ENCODE peak calls at places on chromosomes 4 and X, in five cellular contexts. R, U, C, K and Y are unnamed samples.

GRCh38 chrX:138897621-138898492 is 186.3 kb upstream of the FGF13 start:
- DNase-seq in C (no peak), U (no peak), K (no peak), R (no peak), Y (no peak)

GRCh38 chrX:30665471-30665870 is 12.2 kb downstream of the GK start:
- DNase-seq in U (no peak), R (no peak), C (no peak), K (no peak), Y (no peak)

GRCh38 chrX:2907295-2907694 is 21.8 kb downstream of the ARSD start:
- DNase-seq in K (no peak), C (no peak), U (no peak), R (no peak), Y (no peak)

GRCh38 chr4:7926822-7927221 is 12.8 kb downstream of the AFAP1 start:
- DNase-seq in U (no peak), R (no peak), C (no peak), K (no peak), Y (no peak)

GRCh38 chr4:54433686-54434085 is 204.6 kb downstream of the PDGFRA start:
- DNase-seq in U (no peak), C (no peak), R (no peak), K (no peak), Y (no peak)

GRCh38 chr4:27178066-27178465 is 317.4 kb downstream of the STIM2 start:
- DNase-seq in R (no peak), C (no peak), U (no peak), K (no peak), Y (no peak)

GRCh38 chrX:18891561-18891945 is 92.4 kb downstream of the PHKA2 start:
- DNase-seq in U (no peak), K (no peak), R (no peak), C (no peak), Y (no peak)

GRCh38 chr4:114488301-114488982 is 110.2 kb upstream of the UGT8 start:
- DNase-seq in R (no peak), K (no peak), U (no peak), C (no peak), Y (no peak)

GRCh38 chrX:126165721-126166401 is at the start of gene DCAF12L2:
- DNase-seq in C (peak; percentile 13), R (no peak), K (no peak), U (no peak), Y (no peak)

GRCh38 chrX:134760671-134761070 is 102.4 kb upstream of the PLAC1 start:
- DNase-seq in K (no peak), U (no peak), R (no peak), C (no peak), Y (no peak)

GRCh38 chrX:46543441-46543840 is 1.8 kb downstream of the ZNF674 start:
- DNase-seq in C (no peak), K (no peak), U (no peak), R (no peak), Y (no peak)

GRCh38 chr4:15755321-15755750 is 22.8 kb upstream of the CD38 start:
- DNase-seq in U (no peak), R (no peak), C (no peak), K (no peak), Y (no peak)

GRCh38 chrX:67604979-67605703 is 61.3 kb downstream of the AR start:
- DNase-seq in R (no peak), U (no peak), K (no peak), C (no peak), Y (no peak)

GRCh38 chr4:38866973-38867477 is 581 bp upstream of the FAM114A1 start:
- DNase-seq in C (no peak), U (no peak), R (no peak), K (no peak), Y (no peak)

GRCh38 chr4:21802406-21802805 is 146.2 kb downstream of the KCNIP4 start:
- DNase-seq in R (no peak), U (no peak), K (no peak), C (no peak), Y (no peak)

GRCh38 chr4:73172166-73172565 is 86.4 kb downstream of the ANKRD17 start:
- DNase-seq in U (no peak), R (no peak), K (no peak), C (no peak), Y (no peak)

GRCh38 chrX:96182366-96182765 is 502.3 kb upstream of the DIAPH2 start:
- DNase-seq in C (no peak), K (no peak), U (no peak), R (no peak), Y (no peak)

GRCh38 chrX:154370300-154370881 is 4.0 kb downstream of the FLNA start:
- DNase-seq in R (no peak), K (no peak), U (peak; percentile 42), C (peak; percentile 31), Y (no peak)

GRCh38 chr4:24010573-24010972 is 120.7 kb upstream of the PPARGC1A start:
- DNase-seq in K (no peak), U (no peak), C (no peak), R (no peak), Y (no peak)

GRCh38 chr4:188971125-188971524 is 831.9 kb downstream of the TRIML1 start:
- DNase-seq in C (no peak), K (no peak), U (peak; percentile 12), R (no peak), Y (no peak)

GRCh38 chr4:142519342-142519741 is 326.8 kb downstream of the INPP4B start:
- DNase-seq in R (no peak), U (no peak), K (no peak), C (no peak), Y (no peak)

GRCh38 chrX:132491191-132491590 is 2.4 kb upstream of the MBNL3 start:
- DNase-seq in K (no peak), U (no peak), C (no peak), R (peak; percentile 8), Y (no peak)

GRCh38 chr4:41256740-41257256 is at the start of gene UCHL1:
- DNase-seq in R (no peak), C (peak; percentile 29), K (no peak), U (peak; percentile 26), Y (no peak)

GRCh38 chr4:127049506-127049905 is 583.3 kb upstream of the INTU start:
- DNase-seq in U (peak; percentile 9), K (no peak), R (no peak), C (no peak), Y (no peak)

GRCh38 chr4:15598644-15599043 is 56.5 kb downstream of the FBXL5 start:
- DNase-seq in U (no peak), C (no peak), R (no peak), K (no peak), Y (no peak)

GRCh38 chr4:120066525-120067333 is at the start of gene MAD2L1:
- DNase-seq in C (peak; percentile 99), U (peak; percentile 99), K (peak; percentile 97), R (peak; percentile 99), Y (peak; percentile 99)

GRCh38 chr4:1031956-1032795 is 20.8 kb downstream of the FGFRL1 start:
- DNase-seq in C (no peak), K (no peak), U (peak; percentile 54), R (no peak), Y (no peak)

GRCh38 chr4:183362036-183362435 is 39.8 kb upstream of the CLDN24 start:
- DNase-seq in C (no peak), K (no peak), U (no peak), R (no peak), Y (no peak)

GRCh38 chr4:19030048-19030447 is 1008.5 kb upstream of the LCORL start:
- DNase-seq in K (no peak), C (no peak), U (peak; percentile 64), R (no peak), Y (no peak)

GRCh38 chr4:19024047-19024446 is 1002.5 kb upstream of the LCORL start:
- DNase-seq in K (no peak), R (no peak), U (no peak), C (no peak), Y (no peak)

GRCh38 chr4:19030536-19030935 is 1009.0 kb upstream of the LCORL start:
- DNase-seq in C (no peak), R (no peak), K (no peak), U (no peak), Y (no peak)

GRCh38 chr4:19025031-19025430 is 1003.5 kb upstream of the LCORL start:
- DNase-seq in C (no peak), R (no peak), U (no peak), K (no peak), Y (no peak)

GRCh38 chr4:19026281-19026680 is 1004.7 kb upstream of the LCORL start:
- DNase-seq in K (no peak), U (peak; percentile 80), R (no peak), C (no peak), Y (no peak)
- TF ChIP-seq CTCF in K (no peak), U (no peak), R (no peak), C (no peak), Y (no peak)

DNA sequence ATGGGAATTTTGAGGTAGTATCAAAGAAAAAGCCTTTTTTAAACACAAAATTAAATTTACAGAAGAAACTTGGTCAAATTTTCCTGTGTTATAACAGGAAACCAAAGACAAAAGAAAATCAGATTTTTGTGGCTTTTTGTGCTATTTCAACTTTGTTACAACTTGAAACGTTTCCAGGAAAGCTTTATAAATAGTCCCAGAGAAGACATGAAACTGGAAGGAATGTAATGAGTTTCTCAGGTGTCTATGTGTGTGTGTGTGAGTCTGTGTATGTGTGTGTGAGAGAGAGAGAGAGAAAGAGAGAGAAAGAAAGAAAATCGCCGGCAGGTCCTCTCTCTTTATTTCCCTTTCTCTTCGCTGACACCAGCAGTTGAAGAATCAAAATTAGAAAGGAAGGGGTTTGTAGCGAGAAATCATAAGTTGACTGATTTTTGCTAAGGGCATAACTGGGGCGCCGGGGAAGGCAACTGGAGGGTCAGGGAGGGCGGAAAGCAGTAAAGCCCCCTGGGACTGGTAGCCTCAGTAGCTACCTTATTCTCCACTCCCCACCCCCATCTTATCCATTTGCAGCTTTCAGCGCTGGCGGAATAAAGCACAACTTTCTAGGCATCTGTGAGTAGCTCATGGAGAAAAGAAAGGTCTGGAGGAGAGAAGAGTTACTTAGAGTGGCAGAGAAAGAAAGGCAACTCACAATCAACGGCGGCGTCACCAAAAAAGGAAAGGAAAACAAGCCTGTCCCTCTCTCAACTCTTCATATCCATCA is 1.4 kb downstream of the TMEM47 start:
- DNase-seq in C (no peak), R (no peak), U (no peak), K (no peak), Y (no peak)
- H3K4me3 ChIP-seq in C (peak overlapping the region; percentile 78), R (no peak overlapping the region), U (peak overlapping the region; percentile 38), K (peak overlapping the region; percentile 60), Y (peak overlapping the region; percentile 69)

GRCh38 chrX:17291141-17291900 is 83.7 kb upstream of the NHS start:
- DNase-seq in R (no peak), C (no peak), K (no peak), U (no peak), Y (no peak)
- H3K27ac ChIP-seq in R (no peak overlapping the region), C (no peak overlapping the region), K (no peak overlapping the region), U (no peak overlapping the region), Y (no peak overlapping the region)

GRCh38 chr4:80336582-80336981 is 1.1 kb downstream of the CFAP299 start:
- DNase-seq in K (no peak), C (no peak), U (peak; percentile 46), R (no peak), Y (no peak)
- TF ChIP-seq CTCF in K (no peak), C (peak; percentile 40), U (peak; percentile 40), R (no peak), Y (no peak)

GRCh38 chrX:101080326-101080725 is 1.6 kb downstream of the TMEM35A start:
- DNase-seq in K (no peak), R (no peak), U (no peak), C (no peak), Y (no peak)
- H3K4me3 ChIP-seq in K (no peak overlapping the region), R (no peak overlapping the region), U (no peak overlapping the region), C (no peak overlapping the region), Y (no peak overlapping the region)